ENCODE peak calls at places on chromosomes 5 and 9, in ten cellular contexts. I, R, X, U, B, S, Z, D, A and E are unnamed samples.

GRCh38 chr9:76302947-76303550 is 91.2 kb downstream of the RFK start:
- DNase-seq in Z (peak; percentile 39), U (no peak), R (peak; percentile 28), S (peak; percentile 71), D (peak; percentile 48), X (no peak), A (no peak), B (peak; percentile 9), I (no peak), E (no peak)

GRCh38 chr9:613771-614347 is 227.6 kb upstream of the DMRT1 start:
- DNase-seq in B (peak; percentile 6), A (peak; percentile 87), U (peak; percentile 75), I (peak; percentile 83), Z (peak; percentile 77), R (no peak), S (peak; percentile 84), X (peak; percentile 79), D (peak; percentile 43), E (peak; percentile 76)

GRCh38 chr9:128933731-128934130 is 12.9 kb downstream of the PHYHD1 start:
- DNase-seq in A (peak; percentile 19), R (no peak), D (no peak), S (no peak), I (no peak), B (no peak), U (no peak), Z (no peak), X (no peak), E (no peak)

GRCh38 chr5:18882162-18882561 is 1105.8 kb downstream of the CDH18 start:
- DNase-seq in S (no peak), B (no peak), A (no peak), Z (peak; percentile 90), D (no peak), X (no peak), U (no peak), I (no peak), R (no peak), E (no peak)

GRCh38 chr9:96884443-96884842 is 30.1 kb upstream of the ZNF782 start:
- DNase-seq in R (no peak), A (no peak), I (no peak), X (no peak), S (no peak), D (peak; percentile 41), B (no peak), Z (peak; percentile 94), U (peak; percentile 47), E (no peak)

GRCh38 chr5:53211799-53212198 is 102.2 kb upstream of the MOCS2 start:
- DNase-seq in Z (peak; percentile 72), D (no peak), R (no peak), A (no peak), B (no peak), X (no peak), S (no peak), U (no peak), I (no peak), E (no peak)

GRCh38 chr5:16842916-16843315 is 93.2 kb downstream of the MYO10 start:
- DNase-seq in U (no peak), Z (no peak), S (no peak), I (peak; percentile 26), B (no peak), A (no peak), R (no peak), D (no peak), X (no peak), E (no peak)

GRCh38 chr9:134099123-134099761 is 31.4 kb upstream of the BRD3 start:
- DNase-seq in A (no peak), B (peak; percentile 39), Z (peak; percentile 75), U (peak; percentile 66), X (no peak), I (peak; percentile 26), S (peak; percentile 29), D (peak; percentile 67), R (peak; percentile 44), E (no peak)

GRCh38 chr5:34580983-34581382 is 75.1 kb upstream of the RAI14 start:
- DNase-seq in R (no peak), D (no peak), U (no peak), I (no peak), A (no peak), X (no peak), Z (no peak), S (peak; percentile 64), B (no peak), E (no peak)

GRCh38 chr9:115360122-115360521 is 242.2 kb upstream of the TNC start:
- DNase-seq in Z (no peak), I (no peak), B (no peak), X (no peak), R (no peak), U (no peak), S (peak; percentile 69), D (no peak), A (no peak), E (no peak)

GRCh38 chr9:18622186-18622836 is 148.4 kb downstream of the ADAMTSL1 start:
- DNase-seq in A (no peak), S (no peak), U (no peak), D (no peak), I (no peak), Z (no peak), X (no peak), B (no peak), R (no peak), E (no peak)

GRCh38 chr9:114034663-114035062 is 43.4 kb downstream of the AMBP start:
- DNase-seq in A (peak; percentile 46), R (no peak), X (no peak), S (no peak), U (no peak), Z (no peak), I (no peak), D (no peak), B (no peak), E (no peak)

GRCh38 chr9:136808075-136808780 is 480 bp downstream of the RABL6 start:
- DNase-seq in S (peak; percentile 58), I (no peak), Z (no peak), U (peak; percentile 34), A (peak; percentile 68), R (peak; percentile 46), D (no peak), X (peak; percentile 74), B (no peak), E (peak; percentile 62)

GRCh38 chr9:126397056-126397455 is 70.4 kb downstream of the MVB12B start:
- DNase-seq in R (peak; percentile 61), U (peak; percentile 50), D (peak; percentile 10), B (peak; percentile 88), Z (no peak), A (no peak), X (no peak), I (no peak), S (no peak), E (no peak)

GRCh38 chr5:167064199-167064811 is 1227.1 kb upstream of the WWC1 start:
- DNase-seq in B (no peak), S (peak; percentile 91), D (no peak), X (no peak), Z (no peak), A (no peak), R (no peak), I (no peak), U (no peak), E (no peak)

GRCh38 chr5:141483842-141484241 is 988 bp upstream of the PCDHGC4 start:
- DNase-seq in Z (no peak), X (no peak), R (no peak), S (peak; percentile 60), U (no peak), I (no peak), D (no peak), B (no peak), A (no peak), E (no peak)

GRCh38 chr5:7873216-7873615 is 4.3 kb downstream of the MTRR start:
- DNase-seq in I (no peak), Z (no peak), A (no peak), B (peak; percentile 34), X (no peak), D (no peak), R (no peak), S (no peak), U (no peak), E (no peak)

DNA sequence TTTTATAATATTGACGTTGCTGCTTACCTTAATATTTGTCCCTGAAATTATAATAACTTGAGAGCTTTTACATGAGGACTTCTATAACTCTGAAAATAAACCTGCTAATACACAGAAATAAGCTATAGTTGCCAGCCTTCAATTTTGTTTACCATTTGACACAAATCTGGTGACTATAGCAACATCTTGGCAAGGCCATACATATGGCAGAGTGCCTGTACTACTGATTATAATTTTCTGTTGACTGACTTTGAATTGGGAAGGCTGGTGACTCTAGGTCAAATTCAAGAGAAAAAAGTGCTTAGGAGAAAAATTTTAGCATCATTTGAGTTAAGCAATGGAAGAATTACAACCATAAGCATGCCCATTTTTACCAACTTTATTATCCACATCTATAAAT is 581.4 kb upstream of the PTPRD start:
- DNase-seq in Z (peak; percentile 30), U (peak; percentile 75), B (no peak), A (no peak), R (no peak), X (no peak), D (no peak), S (no peak), I (no peak), E (no peak)
- H3K9me3 ChIP-seq in Z (no peaks in the 10 kb centered on the region), U (peaks cover 3% of the 10 kb centered on the region), B (no peaks in the 10 kb centered on the region), A (no peaks in the 10 kb centered on the region), R (peaks cover 2% of the 10 kb centered on the region), X (no peaks in the 10 kb centered on the region), D (no peaks in the 10 kb centered on the region), S (no peaks in the 10 kb centered on the region), I (no peaks in the 10 kb centered on the region), E (no peaks in the 10 kb centered on the region)

DNA sequence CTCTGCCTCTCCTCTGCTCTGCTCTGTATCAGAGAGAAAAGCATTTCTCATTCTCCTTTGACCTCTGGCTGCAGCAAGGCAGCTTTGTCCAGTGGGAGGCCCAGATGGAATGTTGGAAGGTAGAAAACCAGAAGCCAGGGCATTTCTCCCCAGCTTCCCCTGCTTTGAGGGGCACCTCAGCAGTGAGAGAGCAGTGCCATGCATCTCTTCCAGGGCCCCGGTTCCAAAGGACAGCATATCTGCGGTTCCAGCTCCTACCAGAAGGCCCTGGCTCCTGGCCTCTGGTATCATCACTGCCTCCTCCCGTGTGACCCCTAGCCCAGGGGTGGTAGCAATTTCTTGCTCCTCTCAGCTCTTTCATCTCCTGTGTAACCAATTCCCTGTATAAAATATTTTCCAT is 190.8 kb downstream of the SPOCK1 start:
- DNase-seq in R (no peak), S (peak; percentile 22), A (no peak), Z (no peak), X (no peak), U (no peak), I (no peak), B (no peak), D (no peak), E (no peak)
- H3K9me3 ChIP-seq in R (no peaks in the 10 kb centered on the region), S (no peaks in the 10 kb centered on the region), A (no peaks in the 10 kb centered on the region), Z (no peaks in the 10 kb centered on the region), X (no peaks in the 10 kb centered on the region), U (no peaks in the 10 kb centered on the region), I (no peaks in the 10 kb centered on the region), B (no peaks in the 10 kb centered on the region), D (no peaks in the 10 kb centered on the region), E (no peaks in the 10 kb centered on the region)

GRCh38 chr5:153939101-153939500 is 99.6 kb downstream of the FAM114A2 start:
- DNase-seq in U (no peak), Z (no peak), S (no peak), D (no peak), A (no peak), B (no peak), I (no peak), X (no peak), R (no peak), E (no peak)
- H3K9me3 ChIP-seq in U (peaks cover 68% of the 10 kb centered on the region), Z (no peaks in the 10 kb centered on the region), S (peaks cover 5% of the 10 kb centered on the region), D (peaks cover 28% of the 10 kb centered on the region), A (peaks cover 14% of the 10 kb centered on the region), B (peaks cover 11% of the 10 kb centered on the region), I (no peaks in the 10 kb centered on the region), X (peaks cover 11% of the 10 kb centered on the region), R (peaks cover 30% of the 10 kb centered on the region), E (peaks cover 44% of the 10 kb centered on the region)

GRCh38 chr9:122580360-122580759 is 2.8 kb downstream of the OR1L8 start:
- DNase-seq in A (no peak), S (no peak), U (no peak), D (peak; percentile 18), Z (peak; percentile 74), X (no peak), I (no peak), R (no peak), B (no peak), E (no peak)

GRCh38 chr9:122579874-122580273 is 3.3 kb downstream of the OR1L8 start:
- DNase-seq in D (no peak), A (no peak), Z (no peak), U (no peak), R (no peak), B (no peak), I (no peak), X (no peak), S (no peak), E (no peak)
- H3K9me3 ChIP-seq in D (no peaks in the 10 kb centered on the region), A (no peaks in the 10 kb centered on the region), Z (no peaks in the 10 kb centered on the region), U (no peaks in the 10 kb centered on the region), R (no peaks in the 10 kb centered on the region), B (no peaks in the 10 kb centered on the region), I (no peaks in the 10 kb centered on the region), X (no peaks in the 10 kb centered on the region), S (peaks cover 15% of the 10 kb centered on the region), E (no peaks in the 10 kb centered on the region)